ENCODE peak calls at places on chromosomes 12 and 14, in eight cellular contexts. L, G, M, V, X, J, A and N are unnamed samples.

GRCh38 chr14:56199095-56199975 is 81.1 kb downstream of the PELI2 start:
- DNase-seq in A (peak), V (no peak), J (peak), G (no peak), L (no peak), M (peak), X (no peak), N (no peak)

GRCh38 chr12:132373967-132374820 is 44.8 kb upstream of the GALNT9 start:
- DNase-seq in J (no peak), A (peak), X (no peak), L (no peak), V (no peak), M (peak), G (no peak), N (no peak)

GRCh38 chr14:91142214-91142668 is 28.4 kb downstream of the DGLUCY start:
- DNase-seq in M (no peak), V (no peak), G (no peak), J (no peak), L (no peak), A (no peak), X (no peak), N (no peak)

GRCh38 chr12:13045816-13046215 is 1.6 kb downstream of the FAM234B start:
- DNase-seq in G (no peak), V (no peak), J (no peak), M (no peak), A (no peak), L (no peak), X (no peak), N (no peak)

GRCh38 chr12:1614360-1614759 is 14.7 kb upstream of the WNT5B start:
- DNase-seq in X (no peak), J (no peak), M (no peak), L (no peak), V (no peak), A (no peak), G (no peak), N (no peak)

GRCh38 chr12:26963413-26963812 is 25.1 kb downstream of the FGFR1OP2 start:
- DNase-seq in V (no peak), G (no peak), J (no peak), L (no peak), M (no peak), X (no peak), A (no peak), N (no peak)

GRCh38 chr14:59055439-59056045 is 132.9 kb upstream of the DAAM1 start:
- DNase-seq in A (no peak), V (no peak), M (no peak), J (no peak), G (peak), X (no peak), L (peak), N (no peak)

GRCh38 chr12:51160814-51161459 is 12.0 kb downstream of the TFCP2 start:
- DNase-seq in G (no peak), L (no peak), X (no peak), J (no peak), A (no peak), M (no peak), V (no peak), N (no peak)

GRCh38 chr12:86683568-86683991 is 427.4 kb upstream of the MGAT4C start:
- DNase-seq in A (no peak), V (no peak), J (no peak), L (no peak), M (no peak), G (no peak), X (no peak), N (no peak)

GRCh38 chr14:88424573-88424972 is 39.1 kb downstream of the SPATA7 start:
- DNase-seq in J (no peak), X (no peak), V (no peak), M (no peak), G (no peak), L (peak), A (no peak), N (no peak)

GRCh38 chr12:116647802-116648201 is 88.6 kb downstream of the MAP1LC3B2 start:
- DNase-seq in A (no peak), G (peak), V (no peak), L (no peak), M (no peak), J (no peak), X (no peak), N (no peak)

GRCh38 chr12:83826112-83826511 is 1086.5 kb downstream of the SLC6A15 start:
- DNase-seq in M (no peak), X (no peak), V (no peak), G (peak), J (no peak), L (peak), A (no peak), N (no peak)

GRCh38 chr14:82647088-82647697 is 1113.5 kb upstream of the SEL1L start:
- DNase-seq in J (no peak), X (no peak), A (no peak), M (no peak), V (no peak), L (no peak), G (no peak), N (no peak)

GRCh38 chr14:72638021-72638420 is 255.9 kb downstream of the DPF3 start:
- DNase-seq in G (no peak), L (peak), M (no peak), V (no peak), A (no peak), J (no peak), X (no peak), N (no peak)

GRCh38 chr12:1532796-1533195 is 61.6 kb downstream of the FBXL14 start:
- DNase-seq in A (no peak), L (no peak), X (no peak), G (no peak), J (no peak), V (no peak), M (no peak), N (no peak)

GRCh38 chr14:69093551-69094421 is 59.1 kb downstream of the DCAF5 start:
- DNase-seq in A (no peak), M (no peak), L (peak), X (no peak), V (no peak), J (no peak), G (no peak), N (peak)

GRCh38 chr12:29270446-29270845 is 110.5 kb downstream of the ERGIC2 start:
- DNase-seq in L (peak), X (no peak), G (no peak), M (no peak), J (no peak), V (no peak), A (no peak), N (no peak)

GRCh38 chr14:99737451-99737951 is 53.4 kb downstream of the CYP46A1 start:
- DNase-seq in A (no peak), X (no peak), L (peak), J (no peak), V (no peak), M (peak), G (no peak), N (no peak)

GRCh38 chr12:105352940-105353635 is 22.6 kb downstream of the C12orf75 start:
- DNase-seq in V (no peak), L (peak), M (no peak), J (no peak), G (no peak), A (no peak), X (no peak), N (no peak)

GRCh38 chr14:35405304-35405996 is 901 bp upstream of the NFKBIA start:
- DNase-seq in V (no peak), J (no peak), M (peak), G (no peak), L (no peak), A (no peak), X (no peak), N (no peak)

GRCh38 chr12:47504775-47505446 is 200.9 kb downstream of the RPAP3 start:
- DNase-seq in L (peak), J (no peak), M (no peak), A (no peak), X (no peak), V (no peak), G (no peak), N (no peak)

GRCh38 chr14:94598816-94599655 is 13.2 kb upstream of the SERPINA3 start:
- DNase-seq in X (no peak), V (no peak), A (peak), G (no peak), L (peak), J (peak), M (peak), N (peak)

GRCh38 chr12:47892819-47893218 is 12.0 kb downstream of the VDR start:
- DNase-seq in M (peak), L (no peak), G (no peak), X (no peak), J (no peak), V (no peak), A (no peak), N (no peak)

GRCh38 chr12:96225003-96225855 is 31.1 kb downstream of the ELK3 start:
- DNase-seq in J (no peak), A (no peak), M (no peak), X (no peak), G (no peak), V (no peak), L (no peak), N (no peak)

GRCh38 chr14:100653409-100653808 is 66.2 kb upstream of the BEGAIN start:
- DNase-seq in G (peak), V (no peak), X (no peak), M (no peak), L (no peak), J (no peak), A (no peak), N (no peak)

GRCh38 chr12:110223777-110224378 is 57.2 kb upstream of the ATP2A2 start:
- DNase-seq in J (no peak), X (no peak), A (no peak), L (peak), G (no peak), V (no peak), M (no peak), N (no peak)

GRCh38 chr14:98893675-98894074 is 378.3 kb downstream of the BCL11B start:
- DNase-seq in G (no peak), A (no peak), M (no peak), J (no peak), L (no peak), V (no peak), X (no peak), N (no peak)

GRCh38 chr14:61331992-61332657 is 10.7 kb downstream of the PRKCH start:
- DNase-seq in J (no peak), V (no peak), A (no peak), L (peak), X (no peak), G (no peak), M (no peak), N (no peak)

GRCh38 chr14:23613242-23614070 is 22.7 kb upstream of the DHRS2 start:
- DNase-seq in V (no peak), G (no peak), J (no peak), M (no peak), L (no peak), A (no peak), X (no peak), N (no peak)

GRCh38 chr14:76115010-76115422 is 36.7 kb upstream of the GPATCH2L start:
- DNase-seq in G (no peak), L (no peak), M (no peak), V (no peak), J (no peak), A (no peak), X (no peak), N (no peak)

GRCh38 chr12:124774462-124775167 is 89.0 kb downstream of the SCARB1 start:
- DNase-seq in G (peak), X (no peak), L (peak), M (peak), J (no peak), V (peak), A (no peak), N (peak)

GRCh38 chr12:120316798-120317257 is 10.8 kb downstream of the PLA2G1B start:
- DNase-seq in J (no peak), X (no peak), V (no peak), M (no peak), L (peak), A (no peak), G (no peak), N (no peak)

GRCh38 chr12:120323772-120324171 is 3.8 kb downstream of the PLA2G1B start:
- DNase-seq in J (no peak), M (no peak), L (no peak), V (no peak), A (no peak), X (no peak), G (no peak), N (no peak)

GRCh38 chr12:120324841-120325417 is 2.6 kb downstream of the PLA2G1B start:
- DNase-seq in J (no peak), X (no peak), V (no peak), G (no peak), A (no peak), M (no peak), L (no peak), N (no peak)

GRCh38 chr12:120317258-120318105 is 10.1 kb downstream of the PLA2G1B start:
- DNase-seq in X (peak), M (peak), G (peak), J (peak), A (peak), V (peak), L (peak), N (peak)

GRCh38 chr12:120321382-120322202 is 6.0 kb downstream of the PLA2G1B start:
- DNase-seq in L (no peak), V (no peak), A (no peak), M (no peak), X (no peak), G (no peak), J (no peak), N (no peak)
- H3K27ac ChIP-seq in L (no peak), V (no peak), A (no peak), M (no peak), X (no peak), G (no peak), J (no peak), N (no peak)

GRCh38 chr12:3076730-3077571 is at the start of gene TSPAN9:
- DNase-seq in M (peak), J (peak), G (peak), L (peak), X (peak), A (peak), V (peak), N (peak)

GRCh38 chr12:3075315-3075714 is 1.9 kb upstream of the TSPAN9 start:
- DNase-seq in M (no peak), X (no peak), J (no peak), G (no peak), A (peak), L (no peak), V (no peak), N (no peak)

GRCh38 chr12:3081886-3082285 is 4.7 kb downstream of the TSPAN9 start:
- DNase-seq in A (no peak), M (no peak), L (no peak), V (no peak), X (no peak), J (no peak), G (no peak), N (no peak)

GRCh38 chr12:3077572-3078081 is 448 bp downstream of the TSPAN9 start:
- DNase-seq in G (no peak), J (no peak), M (peak), V (no peak), A (peak), L (no peak), X (no peak), N (no peak)

GRCh38 chr12:3078086-3078820 is 1.1 kb downstream of the TSPAN9 start:
- DNase-seq in A (peak), J (no peak), M (no peak), L (no peak), G (no peak), X (no peak), V (no peak), N (no peak)
- H3K27ac ChIP-seq in A (peak), J (peak), M (peak), L (no peak), G (no peak), X (no peak), V (peak), N (no peak)

DNA sequence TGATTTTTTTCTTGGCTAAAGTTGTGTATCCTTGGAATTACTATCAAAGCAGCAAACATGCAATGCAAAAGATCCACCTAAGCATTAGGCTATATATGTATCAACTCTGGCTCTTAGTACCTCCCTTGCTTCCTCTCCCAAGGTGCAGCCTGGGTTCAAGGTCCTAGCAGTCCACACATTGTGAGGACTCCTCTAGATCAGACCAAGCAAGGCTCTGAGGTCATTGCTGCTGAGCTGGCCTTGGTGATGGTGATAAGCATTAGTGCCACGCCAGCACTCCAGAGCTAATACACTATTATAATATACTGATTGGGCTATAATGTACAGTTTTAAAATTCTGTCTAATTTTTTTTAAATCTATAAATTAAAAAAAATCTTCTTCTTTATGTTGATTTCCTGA is 196.9 kb upstream of the BTG1 start:
- DNase-seq in G (no peak), J (no peak), X (no peak), L (no peak), M (no peak), V (no peak), A (no peak), N (no peak)
- H3K27ac ChIP-seq in G (no peak), J (no peak), X (no peak), L (no peak), M (no peak), V (no peak), A (no peak), N (no peak)

DNA sequence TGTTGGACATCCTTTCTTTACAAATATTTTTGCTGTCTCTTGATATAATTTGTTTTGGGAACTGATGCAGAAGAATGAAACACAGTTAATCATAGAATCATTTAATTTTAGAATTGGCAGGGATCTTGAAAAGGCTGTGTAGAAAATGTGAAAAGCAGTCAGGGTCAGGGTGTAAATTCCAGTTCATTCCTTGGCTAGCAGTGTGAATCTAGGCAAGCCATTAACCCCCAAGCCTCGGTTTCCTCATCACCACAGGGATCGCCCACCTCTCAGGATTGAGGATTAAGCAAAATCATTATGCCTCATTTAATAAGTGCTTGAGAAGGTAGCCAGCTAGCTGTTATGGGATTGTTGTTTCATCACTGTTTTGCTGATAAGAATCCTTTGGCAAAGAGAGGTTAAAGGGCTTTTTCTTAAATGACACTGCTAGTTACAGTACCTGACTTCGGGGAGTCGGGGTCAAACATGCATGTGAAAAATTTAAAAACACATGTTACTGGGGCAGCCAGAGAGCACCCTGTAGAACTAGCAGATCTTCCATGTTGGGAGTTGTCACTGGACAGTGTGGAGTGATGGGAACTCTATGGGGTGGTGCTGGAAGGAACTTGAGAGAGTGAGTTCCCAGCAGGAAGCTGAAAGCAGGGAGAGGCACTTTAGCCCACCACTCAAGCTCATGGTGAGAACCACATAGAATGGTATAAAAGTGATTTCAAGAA is 10.7 kb downstream of the TNFRSF1A start:
- DNase-seq in J (no peak), V (no peak), X (no peak), L (no peak), G (no peak), A (no peak), M (no peak), N (no peak)
- H3K27ac ChIP-seq in J (peak), V (peak), X (peak), L (no peak), G (no peak), A (no peak), M (peak), N (no peak)